ENCODE peak calls at places on chromosome X, in four cellular contexts. One of them, this sample, is unnamed.

GRCh38 chrX:125998432-125998831 is 167.7 kb downstream of the DCAF12L2 start:
- DNase-seq in bronchial epithelial cell: no peak
- DNase-seq in upper lobe of right lung: no peak
- DNase-seq in GM04503: no peak
- DNase-seq in this sample: no peak

GRCh38 chrX:99703467-99703866 is 706.6 kb downstream of the PCDH19 start:
- DNase-seq in upper lobe of right lung: no peak
- DNase-seq in bronchial epithelial cell: peak
- DNase-seq in GM04503: no peak
- DNase-seq in this sample: no peak

GRCh38 chrX:140715787-140716186 is 6.2 kb downstream of the LINC00632 start:
- DNase-seq in upper lobe of right lung: no peak
- DNase-seq in GM04503: no peak
- DNase-seq in bronchial epithelial cell: peak
- DNase-seq in this sample: no peak

GRCh38 chrX:154805696-154806091 is 409 bp upstream of the MPP1 start:
- DNase-seq in upper lobe of right lung: no peak
- DNase-seq in GM04503: no peak
- DNase-seq in bronchial epithelial cell: peak
- DNase-seq in this sample: no peak

GRCh38 chrX:103210056-103210455 is 4.9 kb upstream of the BEX4 start:
- DNase-seq in GM04503: no peak
- DNase-seq in bronchial epithelial cell: peak
- DNase-seq in upper lobe of right lung: no peak
- DNase-seq in this sample: no peak

GRCh38 chrX:65034641-65035450 is 58.6 kb upstream of the ZC4H2 start:
- DNase-seq in GM04503: peak
- DNase-seq in upper lobe of right lung: peak
- DNase-seq in bronchial epithelial cell: peak
- DNase-seq in this sample: peak

GRCh38 chrX:100673397-100673953 is 29.5 kb downstream of the SRPX2 start:
- DNase-seq in upper lobe of right lung: no peak
- DNase-seq in GM04503: peak
- DNase-seq in bronchial epithelial cell: peak
- DNase-seq in this sample: no peak

GRCh38 chrX:103756736-103757135 is 19.9 kb upstream of the PLP1 start:
- DNase-seq in upper lobe of right lung: no peak
- DNase-seq in GM04503: no peak
- DNase-seq in bronchial epithelial cell: no peak
- DNase-seq in this sample: no peak

GRCh38 chrX:108537005-108537404 is 97.4 kb downstream of the COL4A5 start:
- DNase-seq in GM04503: no peak
- DNase-seq in upper lobe of right lung: no peak
- DNase-seq in bronchial epithelial cell: peak
- DNase-seq in this sample: peak

GRCh38 chrX:5526191-5526590 is 702.5 kb downstream of the NLGN4X start:
- DNase-seq in GM04503: no peak
- DNase-seq in upper lobe of right lung: no peak
- DNase-seq in bronchial epithelial cell: no peak
- DNase-seq in this sample: no peak

GRCh38 chrX:136065044-136065671 is 79.9 kb downstream of the SLC9A6 start:
- DNase-seq in GM04503: peak
- DNase-seq in bronchial epithelial cell: peak
- DNase-seq in upper lobe of right lung: no peak
- DNase-seq in this sample: no peak

GRCh38 chrX:68938244-68939004 is 109.6 kb downstream of the EFNB1 start:
- DNase-seq in upper lobe of right lung: no peak
- DNase-seq in bronchial epithelial cell: no peak
- DNase-seq in GM04503: peak
- DNase-seq in this sample: no peak

GRCh38 chrX:134664202-134664601 is 5.9 kb upstream of the PLAC1 start:
- DNase-seq in bronchial epithelial cell: no peak
- DNase-seq in GM04503: no peak
- DNase-seq in upper lobe of right lung: no peak
- DNase-seq in this sample: no peak

GRCh38 chrX:68431836-68432235 is 1.5 kb downstream of the OPHN1 start:
- DNase-seq in bronchial epithelial cell: no peak
- DNase-seq in upper lobe of right lung: no peak
- DNase-seq in GM04503: no peak
- DNase-seq in this sample: no peak

GRCh38 chrX:71320126-71320525 is 18.6 kb downstream of the ITGB1BP2 start:
- DNase-seq in bronchial epithelial cell: no peak
- DNase-seq in upper lobe of right lung: no peak
- DNase-seq in GM04503: no peak
- DNase-seq in this sample: no peak

GRCh38 chrX:129622757-129623301 is 31.9 kb downstream of the APLN start:
- DNase-seq in GM04503: no peak
- DNase-seq in upper lobe of right lung: no peak
- DNase-seq in bronchial epithelial cell: peak
- DNase-seq in this sample: no peak

GRCh38 chrX:45135616-45136015 is 65.1 kb downstream of the DIPK2B start:
- DNase-seq in GM04503: no peak
- DNase-seq in upper lobe of right lung: no peak
- DNase-seq in bronchial epithelial cell: no peak
- DNase-seq in this sample: no peak

GRCh38 chrX:135086197-135086854 is 34.0 kb downstream of the ETDB start:
- DNase-seq in bronchial epithelial cell: peak
- DNase-seq in upper lobe of right lung: no peak
- DNase-seq in GM04503: peak
- DNase-seq in this sample: peak

GRCh38 chrX:118603981-118604380 is 108.4 kb downstream of the DOCK11 start:
- DNase-seq in bronchial epithelial cell: peak
- DNase-seq in upper lobe of right lung: no peak
- DNase-seq in GM04503: no peak
- DNase-seq in this sample: peak

GRCh38 chrX:139759637-139760036 is 51.7 kb upstream of the MCF2 start:
- DNase-seq in GM04503: no peak
- DNase-seq in bronchial epithelial cell: peak
- DNase-seq in upper lobe of right lung: no peak
- DNase-seq in this sample: no peak

GRCh38 chrX:8433296-8434094 is 31.1 kb upstream of the VCX3B start:
- DNase-seq in GM04503: no peak
- DNase-seq in upper lobe of right lung: no peak
- DNase-seq in bronchial epithelial cell: peak
- DNase-seq in this sample: no peak

GRCh38 chrX:109890910-109891502 is 111.9 kb upstream of the TMEM164 start:
- DNase-seq in GM04503: no peak
- DNase-seq in bronchial epithelial cell: peak
- DNase-seq in upper lobe of right lung: peak
- DNase-seq in this sample: no peak

GRCh38 chrX:34956915-34957314 is 14.3 kb downstream of the FAM47B start:
- DNase-seq in GM04503: peak
- DNase-seq in upper lobe of right lung: no peak
- DNase-seq in bronchial epithelial cell: peak
- DNase-seq in this sample: peak